ENCODE peak calls at places on chromosome 10, in ten cellular contexts. C is CD8-positive, alpha-beta T cell; L is mesendoderm; X is heart right ventricle; E is stomach; B is IMR-90; W is suprapubic skin; R is esophagus squamous epithelium; V is right lobe of liver; N is uterus. D is an unnamed sample. For H3K27me3 and H3K4me1, the result is how much of the 10 kb centered on the place peaks cover.

GRCh38 chr10:76675951-76676587 is 961.5 kb downstream of the KCNMA1 start:
- DNase-seq in C (no peak), L (no peak), X (peak), E (no peak), B (no peak), W (no peak), R (no peak), V (no peak), N (peak), D (peak)

GRCh38 chr10:61921143-61921542 is 19.6 kb downstream of the ARID5B start:
- DNase-seq in C (no peak), L (no peak), X (no peak), E (no peak), B (no peak), W (no peak), R (no peak), V (no peak), N (no peak), D (no peak)

GRCh38 chr10:1661416-1661815 is 75.9 kb downstream of the ADARB2 start:
- DNase-seq in C (no peak), L (no peak), X (no peak), E (no peak), B (no peak), W (no peak), R (no peak), V (no peak), N (no peak), D (no peak)

GRCh38 chr10:67520924-67521520 is 175.0 kb downstream of the CTNNA3 start:
- DNase-seq in C (peak), L (peak), X (no peak), E (no peak), B (peak), W (no peak), R (no peak), V (no peak), N (no peak), D (no peak)

GRCh38 chr10:104449402-104449801 is 95.8 kb downstream of the CFAP58 start:
- DNase-seq in C (no peak), L (no peak), X (no peak), E (no peak), B (peak), W (no peak), R (no peak), V (no peak), N (no peak), D (no peak)

GRCh38 chr10:93591065-93591808 is 9.8 kb downstream of the RBP4 start:
- DNase-seq in C (no peak), L (no peak), X (no peak), E (no peak), B (no peak), W (peak), R (no peak), V (peak), N (no peak), D (no peak)

GRCh38 chr10:86655596-86655995 is 1.2 kb downstream of the OPN4 start:
- DNase-seq in C (no peak), L (no peak), X (no peak), E (no peak), B (no peak), W (no peak), R (no peak), V (peak), N (no peak), D (no peak)

GRCh38 chr10:78566216-78567135 is 502.3 kb upstream of the ZMIZ1 start:
- DNase-seq in C (no peak), L (no peak), X (no peak), E (no peak), B (no peak), W (no peak), R (no peak), V (no peak), N (peak), D (no peak)

GRCh38 chr10:113301342-113301984 is 251.4 kb upstream of the HABP2 start:
- DNase-seq in C (no peak), L (peak), X (no peak), E (no peak), B (no peak), W (no peak), R (no peak), V (no peak), N (no peak), D (no peak)

GRCh38 chr10:96967847-96968246 is 135.7 kb downstream of the LCOR start:
- DNase-seq in C (no peak), L (no peak), X (no peak), E (no peak), B (peak), W (no peak), R (no peak), V (no peak), N (no peak), D (no peak)

GRCh38 chr10:113616244-113617074 is 47.4 kb downstream of the NRAP start:
- DNase-seq in C (no peak), L (peak), X (no peak), E (no peak), B (no peak), W (no peak), R (no peak), V (no peak), N (no peak), D (no peak)

GRCh38 chr10:21715531-21716195 is 181.6 kb downstream of the MLLT10 start:
- DNase-seq in C (no peak), L (peak), X (no peak), E (no peak), B (peak), W (no peak), R (no peak), V (no peak), N (no peak), D (no peak)

GRCh38 chr10:79379512-79380124 is 32.3 kb downstream of the PPIF start:
- DNase-seq in C (peak), L (no peak), X (peak), E (peak), B (no peak), W (peak), R (no peak), V (no peak), N (peak), D (peak)

GRCh38 chr10:113449151-113449695 is 103.6 kb upstream of the HABP2 start:
- DNase-seq in C (no peak), L (no peak), X (no peak), E (no peak), B (no peak), W (no peak), R (no peak), V (no peak), N (no peak), D (no peak)

GRCh38 chr10:25063644-25064043 is 47.2 kb downstream of the THNSL1 start:
- DNase-seq in C (no peak), L (no peak), X (no peak), E (no peak), B (no peak), W (no peak), R (no peak), V (no peak), N (no peak), D (no peak)

GRCh38 chr10:5305374-5305773 is 59.4 kb upstream of the UCN3 start:
- DNase-seq in C (no peak), L (no peak), X (no peak), E (no peak), B (no peak), W (no peak), R (no peak), V (no peak), N (no peak), D (no peak)
- H3K27me3 ChIP-seq in C (under half), L (under half), X (under half), E (under half), B (under half), W (under half), R (under half), V (under half), N (under half), D (under half)

GRCh38 chr10:23344251-23344841 is at the start of gene C10orf67:
- DNase-seq in C (peak), L (peak), X (peak), E (no peak), B (peak), W (no peak), R (no peak), V (peak), N (peak), D (peak)
- H3K27ac ChIP-seq in C (no peak), L (no peak), X (peak), E (peak), B (peak), W (peak), R (peak), V (no peak), N (no peak), D (peak)

GRCh38 chr10:71984126-71984797 is 20.1 kb downstream of the CHST3 start:
- DNase-seq in C (no peak), L (no peak), X (no peak), E (no peak), B (no peak), W (no peak), R (no peak), V (no peak), N (no peak), D (no peak)
- H3K4me1 ChIP-seq in C (under half), L (under half), X (half or more), E (half or more), B (under half), W (half or more), R (under half), V (under half), N (under half), D (half or more)

DNA sequence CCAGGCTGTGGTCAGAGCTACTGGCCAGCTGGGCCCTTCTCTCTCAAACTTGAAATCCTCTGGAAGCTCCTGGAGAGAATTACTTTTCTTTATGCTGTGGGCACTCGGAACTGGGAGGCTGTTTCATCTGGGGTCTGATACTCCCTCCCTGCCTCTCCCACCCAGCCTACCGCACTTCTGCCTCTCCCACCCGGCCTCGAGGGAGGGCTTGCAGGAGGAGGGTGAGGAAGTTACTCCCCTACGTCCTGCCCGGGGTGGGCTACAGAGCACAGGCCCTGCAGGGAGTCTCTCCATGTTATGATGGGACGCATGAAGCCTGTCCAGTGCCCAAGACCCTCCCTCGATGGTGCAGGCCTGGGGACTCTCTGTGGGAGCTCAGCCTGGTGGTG is 584.6 kb upstream of the MKI67 start:
- DNase-seq in C (no peak), L (no peak), X (no peak), E (no peak), B (no peak), W (no peak), R (no peak), V (no peak), N (no peak), D (no peak)
- H3K27me3 ChIP-seq in C (under half), L (under half), X (under half), E (under half), B (under half), W (under half), R (under half), V (under half), N (under half), D (under half)

GRCh38 chr10:124652200-124652599 is 92.0 kb downstream of the FAM53B start:
- DNase-seq in C (no peak), L (no peak), X (no peak), E (no peak), B (no peak), W (no peak), R (no peak), V (no peak), N (no peak), D (no peak)

GRCh38 chr10:124654686-124655085 is 89.5 kb downstream of the FAM53B start:
- DNase-seq in C (no peak), L (no peak), X (no peak), E (no peak), B (no peak), W (no peak), R (no peak), V (no peak), N (no peak), D (peak)

GRCh38 chr10:124653811-124654651 is 90.1 kb downstream of the FAM53B start:
- DNase-seq in C (no peak), L (no peak), X (no peak), E (peak), B (no peak), W (no peak), R (no peak), V (no peak), N (no peak), D (no peak)

GRCh38 chr10:124652701-124653100 is 91.5 kb downstream of the FAM53B start:
- DNase-seq in C (no peak), L (no peak), X (no peak), E (no peak), B (no peak), W (no peak), R (no peak), V (no peak), N (no peak), D (peak)

GRCh38 chr10:124653311-124653710 is 90.9 kb downstream of the FAM53B start:
- DNase-seq in C (no peak), L (no peak), X (no peak), E (no peak), B (no peak), W (no peak), R (no peak), V (no peak), N (no peak), D (peak)
- H3K27ac ChIP-seq in C (no peak), L (no peak), X (peak), E (peak), B (no peak), W (peak), R (peak), V (no peak), N (peak), D (peak)

GRCh38 chr10:124936813-124937212 is 5.1 kb upstream of the ZRANB1 start:
- DNase-seq in C (no peak), L (no peak), X (no peak), E (no peak), B (no peak), W (no peak), R (no peak), V (no peak), N (no peak), D (no peak)
- H3K4me1 ChIP-seq in C (under half), L (under half), X (under half), E (under half), B (under half), W (under half), R (under half), V (under half), N (under half), D (under half)

GRCh38 chr10:117136391-117136975 is 1.6 kb downstream of the VAX1 start:
- DNase-seq in C (no peak), L (peak), X (no peak), E (no peak), B (no peak), W (no peak), R (no peak), V (no peak), N (no peak), D (no peak)

GRCh38 chr10:117135480-117136140 is 2.5 kb downstream of the VAX1 start:
- DNase-seq in C (no peak), L (no peak), X (no peak), E (no peak), B (no peak), W (no peak), R (no peak), V (no peak), N (no peak), D (no peak)

GRCh38 chr10:117133273-117134083 is 4.6 kb downstream of the VAX1 start:
- DNase-seq in C (no peak), L (peak), X (no peak), E (no peak), B (no peak), W (no peak), R (no peak), V (no peak), N (no peak), D (no peak)

GRCh38 chr10:117134084-117135025 is 3.7 kb downstream of the VAX1 start:
- DNase-seq in C (no peak), L (peak), X (no peak), E (no peak), B (no peak), W (no peak), R (no peak), V (no peak), N (no peak), D (peak)

DNA sequence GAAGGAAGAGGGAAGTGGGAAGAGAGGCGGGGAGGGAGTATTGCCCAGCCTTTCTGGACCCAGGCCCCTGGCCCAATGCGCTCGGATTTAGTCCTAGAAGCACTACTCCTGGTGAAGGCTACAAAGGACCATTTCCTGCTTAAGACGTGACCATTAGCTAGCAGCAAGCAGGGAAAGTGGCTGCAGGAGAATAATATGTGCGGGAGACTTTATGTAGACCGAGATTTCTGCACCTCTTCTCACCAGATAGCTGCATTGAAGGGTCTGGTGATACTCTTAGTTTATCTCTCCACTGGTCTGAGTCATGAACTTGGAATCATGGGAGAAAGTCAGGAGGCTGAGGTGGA is 3.1 kb downstream of the VAX1 start:
- DNase-seq in C (no peak), L (peak), X (no peak), E (no peak), B (no peak), W (no peak), R (no peak), V (no peak), N (no peak), D (no peak)
- H3K27me3 ChIP-seq in C (under half), L (half or more), X (half or more), E (under half), B (half or more), W (half or more), R (half or more), V (under half), N (half or more), D (under half)

GRCh38 chr10:29546773-29547313 is 87.9 kb downstream of the SVIL start:
- DNase-seq in C (no peak), L (no peak), X (no peak), E (no peak), B (no peak), W (no peak), R (no peak), V (no peak), N (no peak), D (no peak)
- H3K27ac ChIP-seq in C (no peak), L (no peak), X (no peak), E (no peak), B (no peak), W (no peak), R (no peak), V (no peak), N (no peak), D (no peak)

DNA sequence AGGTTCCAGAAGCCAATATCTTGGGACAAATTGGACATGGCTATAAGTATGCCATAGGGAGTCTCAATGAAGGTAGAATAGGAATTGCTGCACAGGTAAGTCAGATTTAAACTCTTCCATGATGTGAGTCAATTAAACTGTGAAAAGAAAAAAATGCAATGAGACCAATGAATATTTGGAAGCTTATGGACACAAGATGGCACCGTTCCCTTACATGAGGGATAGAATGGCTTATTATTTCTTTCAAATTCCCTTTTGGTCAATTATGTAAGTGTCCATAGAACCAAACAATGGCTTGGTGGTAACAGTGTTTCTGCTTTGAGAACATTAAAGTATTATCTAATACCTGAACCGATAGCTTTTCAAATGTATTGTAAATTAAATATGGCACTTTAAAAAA is 35.6 kb downstream of the ACADSB start:
- DNase-seq in C (no peak), L (peak), X (no peak), E (no peak), B (peak), W (no peak), R (no peak), V (no peak), N (no peak), D (no peak)
- H3K4me1 ChIP-seq in C (under half), L (under half), X (under half), E (under half), B (under half), W (under half), R (under half), V (under half), N (under half), D (under half)

DNA sequence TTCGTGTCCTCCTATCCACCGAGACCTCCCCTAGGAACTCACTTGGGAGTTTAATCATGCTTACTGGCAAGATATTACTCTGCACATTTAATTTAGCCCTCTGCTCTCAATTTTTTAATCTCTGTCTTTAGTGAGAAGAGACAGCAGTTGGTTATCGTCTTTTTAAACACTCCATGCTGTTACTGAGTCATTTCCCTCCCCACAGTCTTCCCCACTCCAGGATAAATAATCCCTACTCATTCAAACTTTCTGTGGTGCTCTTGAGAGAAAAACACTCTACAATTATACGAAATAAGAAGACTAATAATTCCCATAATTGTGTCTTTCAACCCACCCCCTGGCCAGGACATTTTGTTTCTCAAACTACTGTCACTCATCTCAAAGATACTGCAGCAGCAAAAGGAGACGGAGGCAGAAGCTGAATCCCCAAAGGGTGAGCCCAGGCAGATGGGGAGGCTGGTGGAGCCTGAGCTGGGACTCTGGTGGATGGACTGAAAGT is 84.2 kb downstream of the ANK3 start:
- DNase-seq in C (no peak), L (no peak), X (no peak), E (no peak), B (peak), W (no peak), R (no peak), V (no peak), N (no peak), D (peak)
- H3K27me3 ChIP-seq in C (under half), L (under half), X (under half), E (under half), B (under half), W (under half), R (under half), V (under half), N (under half), D (under half)